ENCODE peak calls at places on chromosomes 5 and 9, in four cellular contexts. C is K562, Y is GM12878, U is HL-60. J is an unnamed sample.

GRCh38 chr9:127448112-127448805 is 2.9 kb downstream of the RPL12 start:
- DNase-seq in C (no peak), U (peak; percentile 41), Y (no peak), J (no peak)

GRCh38 chr5:78647838-78648358 is 674 bp downstream of the LHFPL2 start:
- DNase-seq in U (no peak), Y (no peak), C (no peak), J (peak; percentile 30)

GRCh38 chr5:94690778-94691177 is 72.3 kb downstream of the SLF1 start:
- DNase-seq in U (no peak), Y (no peak), C (no peak), J (no peak)

GRCh38 chr9:108869092-108869725 is 7.1 kb downstream of the ACTL7A start:
- DNase-seq in U (no peak), C (no peak), Y (no peak), J (no peak)

GRCh38 chr5:172805736-172806255 is 28.3 kb upstream of the ERGIC1 start:
- DNase-seq in Y (no peak), C (no peak), U (no peak), J (no peak)

GRCh38 chr9:135664801-135665794 is 2.0 kb downstream of the LCN9 start:
- DNase-seq in Y (no peak), C (no peak), U (no peak), J (peak; percentile 5)

GRCh38 chr9:106956971-106957370 is 94.0 kb downstream of the ZNF462 start:
- DNase-seq in C (no peak), U (no peak), Y (no peak), J (no peak)

GRCh38 chr9:18890372-18890771 is 142.6 kb downstream of the SAXO1 start:
- DNase-seq in U (no peak), C (no peak), Y (peak; percentile 48), J (no peak)

GRCh38 chr9:137740311-137740710 is 121.5 kb downstream of the EHMT1 start:
- DNase-seq in U (no peak), C (no peak), Y (no peak), J (no peak)

GRCh38 chr9:91033802-91034201 is 232.2 kb downstream of the SYK start:
- DNase-seq in C (peak; percentile 24), Y (no peak), U (no peak), J (no peak)

GRCh38 chr5:124870070-124870469 is 123.6 kb upstream of the ZNF608 start:
- DNase-seq in Y (no peak), U (no peak), C (no peak), J (no peak)

GRCh38 chr9:88835038-88835466 is 156.2 kb upstream of the S1PR3 start:
- DNase-seq in C (no peak), Y (peak; percentile 19), U (no peak), J (no peak)

GRCh38 chr9:83219154-83219923 is 156.4 kb upstream of the RASEF start:
- DNase-seq in Y (no peak), U (peak; percentile 35), C (no peak), J (no peak)

GRCh38 chr9:96293481-96293880 is 8.5 kb downstream of the HSD17B3 start:
- DNase-seq in Y (no peak), C (no peak), U (no peak), J (no peak)

GRCh38 chr9:4904322-4905134 is 80.5 kb upstream of the JAK2 start:
- DNase-seq in U (no peak), C (no peak), Y (no peak), J (no peak)

GRCh38 chr5:64792474-64792873 is 23.7 kb downstream of the CWC27 start:
- DNase-seq in C (no peak), Y (no peak), U (no peak), J (no peak)

GRCh38 chr5:131281868-131282234 is 18.0 kb downstream of the CDC42SE2 start:
- DNase-seq in U (no peak), C (no peak), Y (no peak), J (no peak)

GRCh38 chr5:56270058-56270457 is 36.9 kb upstream of the ANKRD55 start:
- DNase-seq in U (no peak), C (peak; percentile 17), Y (peak; percentile 8), J (no peak)

GRCh38 chr9:97848237-97848581 is 4.8 kb upstream of the FOXE1 start:
- DNase-seq in C (no peak), Y (no peak), U (no peak), J (no peak)

GRCh38 chr9:2469681-2470141 is 151.9 kb upstream of the VLDLR start:
- DNase-seq in Y (peak; percentile 7), C (no peak), U (peak; percentile 4), J (no peak)

GRCh38 chr5:68067353-68067752 is 148.2 kb upstream of the PIK3R1 start:
- DNase-seq in Y (no peak), C (no peak), U (no peak), J (no peak)

GRCh38 chr9:78314550-78314949 is 17.6 kb downstream of the PSAT1 start:
- DNase-seq in C (no peak), Y (no peak), U (no peak), J (no peak)

GRCh38 chr9:20398511-20399338 is 223.6 kb downstream of the MLLT3 start:
- DNase-seq in U (no peak), Y (no peak), C (no peak), J (no peak)

GRCh38 chr9:113138760-113139159 is 12.0 kb upstream of the SLC31A2 start:
- DNase-seq in U (no peak), Y (no peak), C (no peak), J (no peak)

GRCh38 chr5:170151105-170151831 is 45.6 kb downstream of the FOXI1 start:
- DNase-seq in Y (no peak), C (peak; percentile 94), U (no peak), J (no peak)

GRCh38 chr5:31232273-31232888 is 38.9 kb downstream of the CDH6 start:
- DNase-seq in C (peak; percentile 52), U (no peak), Y (no peak), J (peak; percentile 2)

GRCh38 chr9:31542384-31543055 is 841.9 kb upstream of the ACO1 start:
- DNase-seq in Y (peak; percentile 26), C (no peak), U (peak; percentile 76), J (no peak)

GRCh38 chr9:93681316-93682154 is 105.2 kb downstream of the PHF2 start:
- DNase-seq in U (no peak), C (no peak), Y (no peak), J (no peak)

GRCh38 chr5:100827481-100827889 is 75.6 kb downstream of the ST8SIA4 start:
- DNase-seq in U (no peak), C (no peak), Y (no peak), J (no peak)

GRCh38 chr9:133977421-133978201 is 14.5 kb downstream of the VAV2 start:
- DNase-seq in Y (no peak), C (no peak), U (no peak), J (no peak)

GRCh38 chr9:87108639-87109038 is 161.3 kb upstream of the GAS1 start:
- DNase-seq in U (no peak), Y (no peak), C (no peak), J (no peak)

GRCh38 chr5:78638423-78638822 is 10.1 kb downstream of the LHFPL2 start:
- DNase-seq in C (no peak), Y (no peak), U (no peak), J (no peak)

GRCh38 chr5:30401479-30402058 is 791.9 kb upstream of the CDH6 start:
- DNase-seq in Y (no peak), C (no peak), U (no peak), J (no peak)

GRCh38 chr5:102277059-102277621 is 18.9 kb downstream of the SLCO4C1 start:
- DNase-seq in C (no peak), Y (no peak), U (peak; percentile 35), J (no peak)

GRCh38 chr9:109482391-109482916 is 15.7 kb downstream of the PTPN3 start:
- DNase-seq in U (no peak), Y (no peak), C (no peak), J (no peak)

GRCh38 chr9:130480673-130481072 is 35.9 kb downstream of the ASS1 start:
- DNase-seq in U (no peak), C (peak; percentile 66), Y (no peak), J (no peak)

GRCh38 chr5:110785356-110785755 is 46.5 kb downstream of the SLC25A46 start:
- DNase-seq in C (no peak), Y (no peak), U (no peak), J (no peak)

GRCh38 chr9:134224130-134224826 is 59.9 kb upstream of the RNU6ATAC start:
- DNase-seq in C (no peak), U (no peak), Y (no peak), J (no peak)

GRCh38 chr9:10366171-10366779 is 246.5 kb downstream of the PTPRD start:
- DNase-seq in U (peak; percentile 1), Y (peak; percentile 13), C (peak; percentile 2), J (peak; percentile 2)

GRCh38 chr5:1181451-1182359 is 19.7 kb upstream of the SLC6A19 start:
- DNase-seq in U (no peak), Y (no peak), C (no peak), J (no peak)
- TF ChIP-seq POLR2AphosphoS5 in U (no peak), Y (no peak), C (no peak), J (no peak)

GRCh38 chr9:117494401-117495130 is 79.7 kb upstream of the ASTN2 start:
- DNase-seq in C (no peak), U (no peak), Y (no peak), J (no peak)
- TF ChIP-seq SPI1 in C (no peak), U (no peak), Y (no peak), J (no peak)

GRCh38 chr9:69816775-69817174 is 3.8 kb upstream of the CFAP95 start:
- DNase-seq in Y (no peak), C (no peak), U (no peak), J (no peak)
- TF ChIP-seq POLR2AphosphoS5 in Y (no peak), C (no peak), U (no peak), J (no peak)

DNA sequence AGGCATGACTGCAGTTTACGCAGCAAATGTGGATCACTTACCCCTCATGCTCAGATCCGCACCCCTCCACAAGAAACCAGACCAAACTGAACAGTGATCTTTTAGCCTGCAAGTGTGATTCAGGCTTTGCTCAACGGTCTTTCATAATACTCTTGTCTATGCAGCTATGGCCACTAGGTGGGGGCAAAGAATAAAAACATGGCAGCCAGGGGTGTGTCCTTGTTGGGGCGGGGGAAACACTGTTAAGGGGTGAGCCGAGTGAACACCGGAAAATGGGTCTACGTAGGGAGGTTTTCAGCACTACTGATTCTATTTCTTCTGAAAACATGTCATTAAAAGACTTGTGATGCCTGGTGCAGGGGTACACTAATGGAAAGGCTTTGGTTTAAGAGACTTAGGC is 49.8 kb upstream of the GPR151 start:
- DNase-seq in Y (no peak), C (peak; percentile 72), U (no peak), J (peak; percentile 36)
- TF ChIP-seq SPI1 in Y (no peak), C (no peak), U (no peak), J (no peak)

DNA sequence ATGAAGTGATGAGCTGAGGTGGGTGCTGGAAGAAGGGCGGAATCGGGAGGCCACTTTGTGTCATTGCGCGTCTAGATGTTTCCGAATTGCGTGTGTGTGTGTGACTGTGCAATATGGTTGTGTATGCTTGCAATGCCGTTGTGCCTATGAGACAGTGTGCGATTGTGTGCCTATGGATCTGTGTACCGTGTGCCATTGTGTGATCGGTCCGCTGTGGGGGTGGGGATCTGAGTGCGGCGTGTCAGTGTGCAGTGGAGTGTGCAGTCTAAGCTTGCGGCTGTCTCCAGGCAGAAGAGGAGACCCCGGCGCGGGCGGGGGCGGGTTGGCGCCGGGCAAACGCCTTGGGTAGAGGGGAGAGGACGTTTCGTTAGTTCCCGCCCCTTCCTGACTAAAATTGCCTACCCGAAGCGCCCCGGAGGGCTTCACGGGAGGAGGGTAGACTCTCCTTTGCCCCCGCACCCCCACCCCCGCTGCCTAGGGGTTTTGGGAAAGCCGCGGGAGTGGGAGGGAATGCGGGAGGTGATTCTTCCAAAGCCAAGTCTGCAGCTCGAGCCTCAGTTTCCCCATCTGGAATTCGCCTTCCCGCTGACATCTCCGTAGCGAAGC is 24.2 kb downstream of the PCDHGC5 start:
- DNase-seq in Y (no peak), C (no peak), U (no peak), J (no peak)
- TF ChIP-seq POLR2AphosphoS5 in Y (peak; percentile 30), C (no peak), U (no peak), J (no peak)